ENCODE peak calls at places on chromosomes 11 and 22, in four cellular contexts. One of them, this sample, is unnamed.

GRCh38 chr11:119488256-119488995 is 65.5 kb upstream of the THY1 start:
- DNase-seq in neural crest cell: no peak
- DNase-seq in HFFc6: no peak
- DNase-seq in HFF-Myc: no peak
- DNase-seq in this sample: no peak

GRCh38 chr22:32752326-32752725 is 49.2 kb upstream of the TIMP3 start:
- DNase-seq in neural crest cell: no peak
- DNase-seq in HFF-Myc: no peak
- DNase-seq in HFFc6: peak
- DNase-seq in this sample: no peak

GRCh38 chr22:19844423-19845368 is 10.0 kb downstream of the GNB1L start:
- DNase-seq in HFFc6: peak
- DNase-seq in HFF-Myc: no peak
- DNase-seq in neural crest cell: no peak
- DNase-seq in this sample: no peak

GRCh38 chr11:63609971-63610580 is 4.2 kb downstream of the PLAAT3 start:
- DNase-seq in HFF-Myc: no peak
- DNase-seq in HFFc6: no peak
- DNase-seq in neural crest cell: no peak
- DNase-seq in this sample: no peak

GRCh38 chr11:86488553-86488952 is 113.9 kb downstream of the CCDC81 start:
- DNase-seq in HFFc6: no peak
- DNase-seq in HFF-Myc: no peak
- DNase-seq in neural crest cell: no peak
- DNase-seq in this sample: no peak

GRCh38 chr11:92061648-92062047 is 163.0 kb upstream of the FAT3 start:
- DNase-seq in HFFc6: no peak
- DNase-seq in HFF-Myc: no peak
- DNase-seq in neural crest cell: no peak
- DNase-seq in this sample: no peak

GRCh38 chr22:37014835-37015586 is 4.2 kb downstream of the TST start:
- DNase-seq in neural crest cell: no peak
- DNase-seq in HFF-Myc: no peak
- DNase-seq in HFFc6: no peak
- DNase-seq in this sample: no peak

GRCh38 chr11:76823481-76824028 is 37.2 kb upstream of the ACER3 start:
- DNase-seq in HFF-Myc: peak
- DNase-seq in HFFc6: peak
- DNase-seq in neural crest cell: peak
- DNase-seq in this sample: no peak

GRCh38 chr11:125166347-125166841 is 1.8 kb downstream of the PKNOX2 start:
- DNase-seq in HFF-Myc: no peak
- DNase-seq in neural crest cell: peak
- DNase-seq in HFFc6: no peak
- DNase-seq in this sample: no peak

GRCh38 chr11:86440305-86440716 is 65.6 kb downstream of the CCDC81 start:
- DNase-seq in HFFc6: no peak
- DNase-seq in neural crest cell: no peak
- DNase-seq in HFF-Myc: no peak
- DNase-seq in this sample: no peak

GRCh38 chr11:69620663-69621290 is 20.2 kb upstream of the CCND1 start:
- DNase-seq in HFF-Myc: no peak
- DNase-seq in HFFc6: no peak
- DNase-seq in neural crest cell: no peak
- DNase-seq in this sample: no peak

GRCh38 chr11:120326845-120327281 is 1.8 kb downstream of the TLCD5 start:
- DNase-seq in neural crest cell: no peak
- DNase-seq in HFFc6: no peak
- DNase-seq in HFF-Myc: no peak
- DNase-seq in this sample: no peak

GRCh38 chr22:41779889-41780505 is 20.5 kb upstream of the CCDC134 start:
- DNase-seq in HFF-Myc: no peak
- DNase-seq in neural crest cell: no peak
- DNase-seq in HFFc6: no peak
- DNase-seq in this sample: no peak

GRCh38 chr22:40826984-40827741 is 8.0 kb upstream of the SLC25A17 start:
- DNase-seq in HFFc6: no peak
- DNase-seq in neural crest cell: no peak
- DNase-seq in HFF-Myc: no peak
- DNase-seq in this sample: no peak

GRCh38 chr22:35357883-35358621 is 22.8 kb upstream of the HMOX1 start:
- DNase-seq in HFF-Myc: no peak
- DNase-seq in neural crest cell: no peak
- DNase-seq in HFFc6: peak
- DNase-seq in this sample: no peak

DNA sequence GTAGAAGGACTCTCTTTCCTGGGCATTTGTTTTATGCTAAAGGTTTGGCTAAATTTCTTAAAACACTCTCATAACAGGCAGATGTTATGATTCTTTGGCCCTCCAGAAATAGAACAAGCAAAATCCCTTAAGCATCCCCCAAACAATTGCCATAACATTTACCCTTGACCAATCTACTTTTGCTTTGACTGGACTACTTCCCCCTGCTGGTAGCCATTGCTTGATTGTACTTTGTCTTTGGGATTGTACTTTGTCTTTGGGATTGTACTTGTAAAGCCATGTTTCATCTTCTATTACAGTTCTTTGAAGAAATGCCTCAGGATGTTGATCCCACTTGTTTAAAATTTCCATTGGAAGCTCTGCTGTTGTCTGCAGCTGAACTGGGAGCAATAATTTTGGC is 53.3 kb upstream of the GLYAT start:
- DNase-seq in HFFc6: no peak
- DNase-seq in HFF-Myc: no peak
- DNase-seq in neural crest cell: no peak
- DNase-seq in this sample: no peak
- TF ChIP-seq CTCF in HFFc6: peak
- TF ChIP-seq CTCF in HFF-Myc: peak
- TF ChIP-seq CTCF in neural crest cell: no peak
- TF ChIP-seq CTCF in this sample: no peak

GRCh38 chr11:74466916-74467885 is at the start of gene KCNE3:
- DNase-seq in HFFc6: no peak
- DNase-seq in neural crest cell: no peak
- DNase-seq in HFF-Myc: no peak
- DNase-seq in this sample: no peak
- TF ChIP-seq CTCF in HFFc6: no peak
- TF ChIP-seq CTCF in neural crest cell: no peak
- TF ChIP-seq CTCF in HFF-Myc: no peak
- TF ChIP-seq CTCF in this sample: no peak

GRCh38 chr11:9605742-9606141 is 32.3 kb downstream of the WEE1 start:
- DNase-seq in neural crest cell: no peak
- DNase-seq in HFF-Myc: no peak
- DNase-seq in HFFc6: no peak
- DNase-seq in this sample: no peak

GRCh38 chr11:9604134-9604533 is 30.7 kb downstream of the WEE1 start:
- DNase-seq in neural crest cell: no peak
- DNase-seq in HFFc6: no peak
- DNase-seq in HFF-Myc: no peak
- DNase-seq in this sample: no peak

GRCh38 chr11:9609002-9609759 is 35.7 kb downstream of the WEE1 start:
- DNase-seq in HFF-Myc: no peak
- DNase-seq in neural crest cell: no peak
- DNase-seq in HFFc6: no peak
- DNase-seq in this sample: no peak

GRCh38 chr11:9607511-9607899 is 34.0 kb downstream of the WEE1 start:
- DNase-seq in HFFc6: no peak
- DNase-seq in neural crest cell: no peak
- DNase-seq in HFF-Myc: no peak
- DNase-seq in this sample: no peak

DNA sequence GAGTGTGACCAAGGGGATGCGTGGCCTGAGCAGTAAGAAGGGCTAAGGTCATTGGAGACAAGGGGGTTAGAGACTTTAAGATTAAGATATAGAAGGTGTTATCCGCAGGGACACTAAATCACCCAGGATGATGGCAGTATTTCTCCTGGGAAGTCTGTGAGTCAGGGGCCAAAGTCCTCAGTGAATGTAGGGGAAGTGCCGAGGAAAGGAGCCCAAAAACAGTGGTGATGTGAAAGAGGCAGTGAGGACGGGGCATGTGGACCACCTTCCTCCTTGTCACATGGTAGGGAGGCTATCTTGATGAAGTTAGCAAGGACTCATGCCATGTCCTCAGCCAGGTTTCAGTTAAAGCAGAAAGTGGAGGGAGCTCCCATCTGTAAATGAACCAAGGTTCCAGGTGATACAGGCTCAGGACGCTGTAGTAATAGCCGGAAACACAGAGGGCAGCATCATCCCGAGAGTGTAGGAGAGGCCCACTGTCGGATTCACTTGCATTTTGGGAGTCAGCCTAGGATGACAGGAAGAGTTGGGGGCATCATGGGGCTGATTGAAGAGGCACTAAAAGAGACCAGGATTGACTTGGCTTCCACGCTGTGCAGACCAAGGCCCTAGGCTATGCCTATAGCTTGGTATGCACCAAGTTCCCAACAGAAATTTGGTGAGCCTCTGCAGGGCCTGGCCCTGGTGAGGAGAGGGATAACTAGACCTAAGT is 33.5 kb downstream of the WEE1 start:
- DNase-seq in HFFc6: no peak
- DNase-seq in HFF-Myc: no peak
- DNase-seq in neural crest cell: no peak
- DNase-seq in this sample: no peak
- TF ChIP-seq CTCF in HFFc6: no peak
- TF ChIP-seq CTCF in HFF-Myc: no peak
- TF ChIP-seq CTCF in neural crest cell: no peak
- TF ChIP-seq CTCF in this sample: no peak

GRCh38 chr11:1382831-1383607 is 6.7 kb upstream of the BRSK2 start:
- DNase-seq in HFF-Myc: peak
- DNase-seq in HFFc6: peak
- DNase-seq in neural crest cell: peak
- DNase-seq in this sample: peak
- TF ChIP-seq CTCF in HFF-Myc: no peak
- TF ChIP-seq CTCF in HFFc6: peak
- TF ChIP-seq CTCF in neural crest cell: peak
- TF ChIP-seq CTCF in this sample: no peak

This sample was measured in D721Med.